ENCODE peak calls at places on chromosomes 6 and 20, in four cellular contexts. W, F, L and K are unnamed samples.

GRCh38 chr6:100322886-100323285 is 141.8 kb downstream of the SIM1 start:
- DNase-seq in F (no peak), L (no peak), W (no peak), K (no peak)

GRCh38 chr20:42024653-42025052 is 406.5 kb upstream of the CHD6 start:
- DNase-seq in L (no peak), W (no peak), F (no peak), K (no peak)

GRCh38 chr6:30626484-30627366 is at the start of gene ATAT1:
- DNase-seq in W (peak), L (peak), F (peak), K (peak)

GRCh38 chr20:44548171-44548678 is 26.4 kb upstream of the SERINC3 start:
- DNase-seq in F (no peak), L (no peak), W (no peak), K (no peak)

GRCh38 chr20:38893485-38894090 is 32.6 kb upstream of the FAM83D start:
- DNase-seq in W (no peak), F (peak), L (peak), K (no peak)

GRCh38 chr6:73209117-73209516 is 16.2 kb downstream of the KHDC1L start:
- DNase-seq in L (no peak), F (no peak), W (no peak), K (no peak)

GRCh38 chr6:125821825-125822281 is 31.1 kb downstream of the NCOA7 start:
- DNase-seq in W (no peak), L (no peak), F (no peak), K (no peak)

GRCh38 chr20:40883097-40883496 is 145.5 kb upstream of the TOP1 start:
- DNase-seq in W (no peak), L (no peak), F (no peak), K (no peak)

DNA sequence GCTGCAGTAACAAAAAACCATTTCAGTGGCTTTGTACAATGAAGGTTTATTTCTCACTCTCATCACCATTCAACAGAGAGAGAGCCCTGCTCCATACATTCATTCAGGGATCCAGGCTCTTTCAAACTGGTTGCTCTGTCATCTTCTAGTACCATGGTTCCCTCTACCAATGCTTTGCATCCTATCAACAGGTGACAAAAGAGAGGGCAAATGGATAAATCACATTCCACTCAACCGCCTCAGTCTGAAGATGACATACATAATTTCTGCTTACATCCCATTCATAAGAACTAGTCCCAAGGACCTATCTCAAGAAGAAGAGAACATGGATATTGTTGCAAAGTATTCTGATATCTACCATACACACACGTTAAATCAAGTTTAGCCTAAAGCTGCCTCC is 51.6 kb downstream of the IYD start:
- DNase-seq in W (no peak), L (no peak), F (no peak), K (no peak)
- H3K27ac ChIP-seq in W (no peak), L (no peak), F (no peak), K (no peak)

GRCh38 chr6:131387706-131388455 is 185.1 kb upstream of the ARG1 start:
- DNase-seq in L (no peak), F (no peak), W (no peak), K (no peak)
- H3K27ac ChIP-seq in L (no peak), F (no peak), W (no peak), K (no peak)

GRCh38 chr6:105588116-105588710 is 185.3 kb upstream of the PREP start:
- DNase-seq in L (no peak), W (no peak), F (no peak), K (no peak)

GRCh38 chr6:105592329-105592728 is 189.4 kb upstream of the PREP start:
- DNase-seq in F (no peak), L (no peak), W (no peak), K (no peak)

GRCh38 chr6:105593056-105593455 is 190.2 kb upstream of the PREP start:
- DNase-seq in F (no peak), W (no peak), L (no peak), K (no peak)

GRCh38 chr6:105591053-105591452 is 188.2 kb upstream of the PREP start:
- DNase-seq in W (no peak), F (no peak), L (no peak), K (no peak)

GRCh38 chr6:105587349-105588115 is 184.7 kb upstream of the PREP start:
- DNase-seq in W (no peak), F (peak), L (no peak), K (no peak)
- H3K27ac ChIP-seq in W (no peak), F (no peak), L (no peak), K (no peak)

GRCh38 chr6:166623318-166623717 is 3.7 kb downstream of the RPS6KA2 start:
- DNase-seq in W (no peak), F (no peak), L (no peak), K (no peak)
- H3K27ac ChIP-seq in W (peak), F (no peak), L (peak), K (no peak)

GRCh38 chr6:41747256-41748101 is at the start of gene PGC:
- DNase-seq in W (no peak), F (no peak), L (peak), K (no peak)
- H3K27ac ChIP-seq in W (no peak), F (no peak), L (peak), K (no peak)

DNA sequence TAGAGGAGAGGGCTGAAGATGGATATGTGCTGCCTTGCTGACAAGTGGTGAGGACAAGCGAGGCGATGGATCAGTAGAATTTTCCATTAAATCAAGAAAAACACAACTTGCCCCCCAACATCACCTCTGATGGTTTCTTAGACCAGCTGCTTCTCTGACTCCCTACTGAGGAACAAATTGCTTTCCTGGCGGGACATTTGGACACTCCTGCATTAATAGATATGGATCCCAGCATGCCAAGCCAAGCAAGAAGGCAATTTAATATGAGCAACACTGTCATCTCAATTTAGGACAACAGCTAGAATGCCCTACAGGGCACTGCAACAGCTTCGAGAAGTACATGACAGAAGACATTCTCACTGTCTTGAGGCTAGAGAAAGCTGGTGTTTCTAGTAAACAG is 248.4 kb upstream of the AGPAT4 start:
- DNase-seq in L (no peak), F (no peak), W (no peak), K (no peak)
- H3K27ac ChIP-seq in L (no peak), F (no peak), W (no peak), K (no peak)